ENCODE peak calls at places on chromosome 21, in seven cellular contexts. G is vagina; A is osteoblast; M is AG08396; Z is activated naive CD8-positive, alpha-beta T cell treated with anti-CD3 and anti-CD28 coated beads for 36 hours; F is mammary epithelial cell; H is HuH-7.5. I is an unnamed sample.

GRCh38 chr21:35622612-35623011 is 437.7 kb downstream of the SETD4 start:
- DNase-seq in G (no peak), A (no peak), M (no peak), Z (no peak), F (no peak), H (no peak), I (no peak)

GRCh38 chr21:34817821-34818662 is 149.2 kb downstream of the CLIC6 start:
- DNase-seq in G (no peak), A (no peak), M (no peak), Z (no peak), F (no peak), H (peak), I (no peak)

GRCh38 chr21:41880153-41880552 is 1.0 kb upstream of the PRDM15 start:
- DNase-seq in G (no peak), A (no peak), M (no peak), Z (no peak), F (no peak), H (no peak), I (no peak)

GRCh38 chr21:31260790-31261189 is 83.3 kb downstream of the TIAM1 start:
- DNase-seq in G (no peak), A (no peak), M (no peak), Z (no peak), F (no peak), H (no peak), I (no peak)

GRCh38 chr21:36073181-36073580 is 3.4 kb downstream of the CBR1 start:
- DNase-seq in G (no peak), A (no peak), M (no peak), Z (no peak), F (no peak), H (no peak), I (no peak)

GRCh38 chr21:33543505-33544129 is 779 bp downstream of the SON start:
- DNase-seq in G (no peak), A (peak), M (no peak), Z (peak), F (no peak), H (no peak), I (no peak)

GRCh38 chr21:30268608-30269197 is 14.0 kb downstream of the KRTAP24-1 start:
- DNase-seq in G (no peak), A (no peak), M (no peak), Z (no peak), F (no peak), H (no peak), I (no peak)

GRCh38 chr21:38139380-38140168 is 117.2 kb upstream of the KCNJ15 start:
- DNase-seq in G (no peak), A (no peak), M (no peak), Z (no peak), F (peak), H (no peak), I (no peak)

GRCh38 chr21:32021319-32022027 is 148.7 kb downstream of the HUNK start:
- DNase-seq in G (no peak), A (peak), M (no peak), Z (no peak), F (no peak), H (no peak), I (peak)

GRCh38 chr21:35197191-35197590 is 148.1 kb upstream of the RUNX1 start:
- DNase-seq in G (no peak), A (no peak), M (no peak), Z (no peak), F (no peak), H (no peak), I (no peak)

GRCh38 chr21:19981938-19982337 is 1016.3 kb upstream of the NCAM2 start:
- DNase-seq in G (no peak), A (no peak), M (no peak), Z (no peak), F (no peak), H (no peak), I (no peak)

GRCh38 chr21:46054447-46054846 is 43.5 kb upstream of the COL6A2 start:
- DNase-seq in G (peak), A (peak), M (peak), Z (no peak), F (no peak), H (no peak), I (peak)

GRCh38 chr21:37829043-37829442 is 87.2 kb downstream of the KCNJ6 start:
- DNase-seq in G (no peak), A (no peak), M (no peak), Z (no peak), F (no peak), H (no peak), I (no peak)

GRCh38 chr21:27423073-27423472 is 456.2 kb upstream of the ADAMTS5 start:
- DNase-seq in G (no peak), A (peak), M (peak), Z (no peak), F (peak), H (no peak), I (peak)

GRCh38 chr21:46065215-46065992 is 32.5 kb upstream of the COL6A2 start:
- DNase-seq in G (peak), A (peak), M (peak), Z (peak), F (no peak), H (no peak), I (peak)

GRCh38 chr21:32909393-32909792 is 116.3 kb upstream of the OLIG2 start:
- DNase-seq in G (no peak), A (no peak), M (no peak), Z (no peak), F (no peak), H (no peak), I (no peak)

GRCh38 chr21:34733866-34734265 is 65.1 kb downstream of the CLIC6 start:
- DNase-seq in G (no peak), A (no peak), M (no peak), Z (no peak), F (no peak), H (no peak), I (no peak)

GRCh38 chr21:16215193-16215592 is 485.4 kb downstream of the USP25 start:
- DNase-seq in G (no peak), A (no peak), M (no peak), Z (no peak), F (no peak), H (no peak), I (no peak)

GRCh38 chr21:34526618-34527290 is 14.7 kb upstream of the KCNE1 start:
- DNase-seq in G (peak), A (peak), M (peak), Z (peak), F (peak), H (no peak), I (peak)

GRCh38 chr21:14773777-14774345 is 227.7 kb upstream of the SAMSN1 start:
- DNase-seq in G (no peak), A (no peak), M (no peak), Z (peak), F (peak), H (no peak), I (peak)

GRCh38 chr21:34836103-34836932 is 167.5 kb downstream of the CLIC6 start:
- DNase-seq in G (peak), A (peak), M (peak), Z (no peak), F (peak), H (no peak), I (peak)

GRCh38 chr21:9780441-9780937 is 740.9 kb upstream of the TPTE start:
- DNase-seq in G (no peak), A (no peak), M (no peak), Z (no peak), F (no peak), H (no peak), I (no peak)

GRCh38 chr21:17003221-17003620 is 509.6 kb upstream of the CXADR start:
- DNase-seq in G (no peak), A (no peak), M (peak), Z (no peak), F (no peak), H (no peak), I (no peak)

GRCh38 chr21:33444499-33444898 is 35.3 kb downstream of the TMEM50B start:
- DNase-seq in G (no peak), A (no peak), M (no peak), Z (no peak), F (no peak), H (no peak), I (peak)

GRCh38 chr21:17738171-17738953 is 80.8 kb downstream of the C21orf91 start:
- DNase-seq in G (no peak), A (no peak), M (no peak), Z (no peak), F (no peak), H (no peak), I (no peak)

GRCh38 chr21:20311388-20311787 is 686.8 kb upstream of the NCAM2 start:
- DNase-seq in G (no peak), A (no peak), M (no peak), Z (no peak), F (no peak), H (no peak), I (no peak)

GRCh38 chr21:45129231-45129923 is 55.0 kb downstream of the ADARB1 start:
- DNase-seq in G (no peak), A (peak), M (no peak), Z (no peak), F (peak), H (no peak), I (no peak)

I was measured in right atrium auricular region.